ENCODE peak calls at places on chromosome 11, in five cellular contexts. R, U, W, A and N are unnamed samples.

GRCh38 chr11:4926607-4927006 is 2.5 kb upstream of the OR51G1 start:
- DNase-seq in A (no peak), W (no peak), R (peak), U (no peak), N (no peak)

GRCh38 chr11:96204721-96205459 is 138.1 kb downstream of the MAML2 start:
- DNase-seq in R (no peak), U (no peak), A (no peak), W (no peak), N (no peak)

GRCh38 chr11:117657801-117658200 is 139.2 kb downstream of the DSCAML1 start:
- DNase-seq in U (no peak), W (no peak), A (no peak), R (no peak), N (no peak)

GRCh38 chr11:16177688-16178087 is 178.7 kb downstream of the SOX6 start:
- DNase-seq in U (no peak), W (no peak), R (no peak), A (no peak), N (no peak)

GRCh38 chr11:29214833-29215232 is 802.0 kb downstream of the KCNA4 start:
- DNase-seq in W (no peak), U (no peak), A (no peak), R (peak), N (no peak)

GRCh38 chr11:130671801-130672700 is 223.6 kb downstream of the ADAMTS15 start:
- DNase-seq in R (peak), W (no peak), A (no peak), U (peak), N (no peak)

GRCh38 chr11:75603791-75604736 is 42.0 kb downstream of the SERPINH1 start:
- DNase-seq in W (peak), R (peak), U (no peak), A (no peak), N (no peak)

GRCh38 chr11:2211113-2211971 is 39.7 kb upstream of the TH start:
- DNase-seq in A (no peak), U (peak), W (no peak), R (no peak), N (no peak)

GRCh38 chr11:119643878-119644225 is 85.1 kb downstream of the NECTIN1 start:
- DNase-seq in A (no peak), U (no peak), R (no peak), W (no peak), N (no peak)

GRCh38 chr11:61718046-61718531 is 34.3 kb upstream of the MYRF start:
- DNase-seq in R (peak), A (no peak), W (no peak), U (no peak), N (no peak)

GRCh38 chr11:101127348-101127698 is 2.3 kb downstream of the PGR start:
- DNase-seq in U (no peak), R (peak), A (no peak), W (no peak), N (no peak)